ENCODE peak calls at places on chromosomes 1 and 21, in ten cellular contexts. One of them, this sample, is unnamed. For H3K4me1, the result is how much of the 10 kb centered on the place peaks cover.

GRCh38 chr1:32741067-32741416 is 38.5 kb upstream of the SYNC start:
- ATAC-seq in upper lobe of left lung: peak
- ATAC-seq in right lobe of liver: no peak
- ATAC-seq in HepG2: no peak
- ATAC-seq in heart left ventricle: no peak
- ATAC-seq in HCT116: peak
- ATAC-seq in body of pancreas: no peak
- ATAC-seq in GM12878: no peak
- ATAC-seq in K562: peak
- ATAC-seq in A549: peak
- ATAC-seq in this sample: no peak

GRCh38 chr21:22609802-22610201 is 1611.6 kb downstream of the NCAM2 start:
- ATAC-seq in upper lobe of left lung: no peak
- ATAC-seq in right lobe of liver: no peak
- ATAC-seq in HepG2: no peak
- ATAC-seq in heart left ventricle: no peak
- ATAC-seq in HCT116: no peak
- ATAC-seq in body of pancreas: no peak
- ATAC-seq in GM12878: no peak
- ATAC-seq in K562: no peak
- ATAC-seq in A549: no peak
- ATAC-seq in this sample: no peak

GRCh38 chr1:19974822-19975416 is 4.5 kb downstream of the PLA2G2A start:
- ATAC-seq in upper lobe of left lung: peak
- ATAC-seq in right lobe of liver: peak
- ATAC-seq in HepG2: peak
- ATAC-seq in heart left ventricle: peak
- ATAC-seq in HCT116: peak
- ATAC-seq in body of pancreas: peak
- ATAC-seq in GM12878: no peak
- ATAC-seq in K562: peak
- ATAC-seq in A549: peak
- ATAC-seq in this sample: peak

GRCh38 chr1:25467193-25467592 is 36.5 kb downstream of the MACO1 start:
- ATAC-seq in upper lobe of left lung: no peak
- ATAC-seq in right lobe of liver: no peak
- ATAC-seq in HepG2: no peak
- ATAC-seq in heart left ventricle: no peak
- ATAC-seq in HCT116: no peak
- ATAC-seq in body of pancreas: no peak
- ATAC-seq in GM12878: peak
- ATAC-seq in K562: no peak
- ATAC-seq in A549: no peak
- ATAC-seq in this sample: no peak

GRCh38 chr21:31196724-31197123 is 147.3 kb downstream of the TIAM1 start:
- ATAC-seq in upper lobe of left lung: no peak
- ATAC-seq in right lobe of liver: no peak
- ATAC-seq in HepG2: no peak
- ATAC-seq in heart left ventricle: no peak
- ATAC-seq in HCT116: no peak
- ATAC-seq in body of pancreas: no peak
- ATAC-seq in GM12878: no peak
- ATAC-seq in K562: no peak
- ATAC-seq in A549: no peak
- ATAC-seq in this sample: no peak

GRCh38 chr1:183125279-183125999 is 60.6 kb upstream of the LAMC2 start:
- ATAC-seq in upper lobe of left lung: no peak
- ATAC-seq in right lobe of liver: no peak
- ATAC-seq in HepG2: no peak
- ATAC-seq in heart left ventricle: no peak
- ATAC-seq in HCT116: no peak
- ATAC-seq in body of pancreas: no peak
- ATAC-seq in GM12878: no peak
- ATAC-seq in K562: no peak
- ATAC-seq in A549: no peak
- ATAC-seq in this sample: no peak

GRCh38 chr1:193486671-193487229 is 300.3 kb upstream of the B3GALT2 start:
- ATAC-seq in upper lobe of left lung: no peak
- ATAC-seq in right lobe of liver: peak
- ATAC-seq in HepG2: no peak
- ATAC-seq in heart left ventricle: no peak
- ATAC-seq in HCT116: no peak
- ATAC-seq in body of pancreas: peak
- ATAC-seq in GM12878: no peak
- ATAC-seq in K562: no peak
- ATAC-seq in A549: peak
- ATAC-seq in this sample: no peak

GRCh38 chr1:103514920-103515503 is 10.5 kb upstream of the RNPC3 start:
- ATAC-seq in upper lobe of left lung: peak
- ATAC-seq in right lobe of liver: peak
- ATAC-seq in HepG2: peak
- ATAC-seq in heart left ventricle: no peak
- ATAC-seq in HCT116: no peak
- ATAC-seq in body of pancreas: peak
- ATAC-seq in GM12878: peak
- ATAC-seq in K562: peak
- ATAC-seq in A549: peak
- ATAC-seq in this sample: peak

GRCh38 chr1:28955930-28956552 is 41.7 kb downstream of the EPB41 start:
- ATAC-seq in upper lobe of left lung: no peak
- ATAC-seq in right lobe of liver: no peak
- ATAC-seq in HepG2: no peak
- ATAC-seq in heart left ventricle: no peak
- ATAC-seq in HCT116: no peak
- ATAC-seq in body of pancreas: no peak
- ATAC-seq in GM12878: no peak
- ATAC-seq in K562: no peak
- ATAC-seq in A549: no peak
- ATAC-seq in this sample: no peak

GRCh38 chr1:3863231-3863935 is 6.1 kb downstream of the DFFB start:
- ATAC-seq in upper lobe of left lung: no peak
- ATAC-seq in right lobe of liver: no peak
- ATAC-seq in HepG2: no peak
- ATAC-seq in heart left ventricle: no peak
- ATAC-seq in HCT116: no peak
- ATAC-seq in body of pancreas: no peak
- ATAC-seq in GM12878: no peak
- ATAC-seq in K562: no peak
- ATAC-seq in A549: no peak
- ATAC-seq in this sample: no peak

GRCh38 chr1:107782192-107782845 is 182.7 kb downstream of the VAV3 start:
- ATAC-seq in upper lobe of left lung: peak
- ATAC-seq in right lobe of liver: peak
- ATAC-seq in HepG2: peak
- ATAC-seq in heart left ventricle: no peak
- ATAC-seq in HCT116: peak
- ATAC-seq in body of pancreas: peak
- ATAC-seq in GM12878: peak
- ATAC-seq in K562: peak
- ATAC-seq in A549: peak
- ATAC-seq in this sample: no peak

GRCh38 chr1:236699366-236699765 is 13.1 kb downstream of the ACTN2 start:
- ATAC-seq in upper lobe of left lung: no peak
- ATAC-seq in right lobe of liver: no peak
- ATAC-seq in HepG2: no peak
- ATAC-seq in heart left ventricle: peak
- ATAC-seq in HCT116: no peak
- ATAC-seq in body of pancreas: no peak
- ATAC-seq in GM12878: no peak
- ATAC-seq in K562: no peak
- ATAC-seq in A549: no peak
- ATAC-seq in this sample: no peak

GRCh38 chr1:189269011-189269410 is 1208.7 kb downstream of the BRINP3 start:
- ATAC-seq in upper lobe of left lung: no peak
- ATAC-seq in right lobe of liver: no peak
- ATAC-seq in HepG2: no peak
- ATAC-seq in heart left ventricle: no peak
- ATAC-seq in HCT116: no peak
- ATAC-seq in body of pancreas: no peak
- ATAC-seq in GM12878: no peak
- ATAC-seq in K562: no peak
- ATAC-seq in A549: no peak
- ATAC-seq in this sample: no peak

GRCh38 chr1:108609483-108610066 is 49.7 kb downstream of the EEIG2 start:
- ATAC-seq in upper lobe of left lung: peak
- ATAC-seq in right lobe of liver: no peak
- ATAC-seq in HepG2: no peak
- ATAC-seq in heart left ventricle: peak
- ATAC-seq in HCT116: no peak
- ATAC-seq in body of pancreas: peak
- ATAC-seq in GM12878: no peak
- ATAC-seq in K562: peak
- ATAC-seq in A549: no peak
- ATAC-seq in this sample: no peak

GRCh38 chr21:16407403-16408279 is 677.9 kb downstream of the USP25 start:
- ATAC-seq in upper lobe of left lung: no peak
- ATAC-seq in right lobe of liver: peak
- ATAC-seq in HepG2: no peak
- ATAC-seq in heart left ventricle: peak
- ATAC-seq in HCT116: no peak
- ATAC-seq in body of pancreas: no peak
- ATAC-seq in GM12878: no peak
- ATAC-seq in K562: no peak
- ATAC-seq in A549: no peak
- ATAC-seq in this sample: no peak

DNA sequence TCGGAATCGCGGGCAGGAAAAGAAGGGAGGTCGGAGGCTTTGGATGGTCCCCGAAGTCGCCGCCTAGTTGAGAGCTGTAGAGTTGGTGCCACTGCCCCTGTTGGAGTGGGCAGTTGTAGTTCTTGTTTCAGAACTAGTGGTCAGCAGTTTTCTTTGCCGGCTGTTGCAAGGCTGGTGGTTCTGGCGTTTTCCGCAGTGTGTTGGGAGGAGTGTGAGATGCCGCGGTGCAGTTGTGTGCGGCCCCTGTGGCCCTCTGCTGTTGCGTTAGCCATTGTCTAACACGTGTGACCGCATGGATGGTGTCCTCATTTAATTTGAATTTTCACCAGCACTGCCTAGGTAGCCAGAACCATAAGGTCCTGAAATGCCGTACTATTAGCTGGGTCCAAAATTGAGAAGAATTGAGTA is 1.4 kb downstream of the ARF1 start:
- ATAC-seq in upper lobe of left lung: peak
- ATAC-seq in right lobe of liver: peak
- ATAC-seq in HepG2: no peak
- ATAC-seq in heart left ventricle: no peak
- ATAC-seq in HCT116: no peak
- ATAC-seq in body of pancreas: no peak
- ATAC-seq in GM12878: peak
- ATAC-seq in K562: peak
- ATAC-seq in A549: peak
- ATAC-seq in this sample: no peak
- H3K4me1 ChIP-seq in upper lobe of left lung: half or more
- H3K4me1 ChIP-seq in right lobe of liver: half or more
- H3K4me1 ChIP-seq in HepG2: half or more
- H3K4me1 ChIP-seq in heart left ventricle: half or more
- H3K4me1 ChIP-seq in HCT116: under half
- H3K4me1 ChIP-seq in body of pancreas: half or more
- H3K4me1 ChIP-seq in GM12878: under half
- H3K4me1 ChIP-seq in K562: under half
- H3K4me1 ChIP-seq in A549: half or more
- H3K4me1 ChIP-seq in this sample: under half

GRCh38 chr1:1399187-1399869 is at the start of gene CCNL2:
- ATAC-seq in upper lobe of left lung: peak
- ATAC-seq in right lobe of liver: peak
- ATAC-seq in HepG2: peak
- ATAC-seq in heart left ventricle: peak
- ATAC-seq in HCT116: peak
- ATAC-seq in body of pancreas: peak
- ATAC-seq in GM12878: peak
- ATAC-seq in K562: peak
- ATAC-seq in A549: peak
- ATAC-seq in this sample: peak
- TF ChIP-seq POLR2A in upper lobe of left lung: no peak
- TF ChIP-seq POLR2A in right lobe of liver: peak
- TF ChIP-seq POLR2A in HepG2: no peak
- TF ChIP-seq POLR2A in heart left ventricle: no peak
- TF ChIP-seq POLR2A in HCT116: peak
- TF ChIP-seq POLR2A in body of pancreas: peak
- TF ChIP-seq POLR2A in GM12878: peak
- TF ChIP-seq POLR2A in K562: peak
- TF ChIP-seq POLR2A in A549: peak
- TF ChIP-seq POLR2A in this sample: peak

GRCh38 chr1:105652109-105652508 is 1404.4 kb upstream of the PRMT6 start:
- ATAC-seq in upper lobe of left lung: no peak
- ATAC-seq in right lobe of liver: no peak
- ATAC-seq in HepG2: no peak
- ATAC-seq in heart left ventricle: no peak
- ATAC-seq in HCT116: no peak
- ATAC-seq in body of pancreas: no peak
- ATAC-seq in GM12878: no peak
- ATAC-seq in K562: no peak
- ATAC-seq in A549: no peak
- ATAC-seq in this sample: no peak
- H3K4me1 ChIP-seq in upper lobe of left lung: under half
- H3K4me1 ChIP-seq in right lobe of liver: under half
- H3K4me1 ChIP-seq in HepG2: under half
- H3K4me1 ChIP-seq in heart left ventricle: under half
- H3K4me1 ChIP-seq in HCT116: under half
- H3K4me1 ChIP-seq in body of pancreas: under half
- H3K4me1 ChIP-seq in GM12878: under half
- H3K4me1 ChIP-seq in K562: under half
- H3K4me1 ChIP-seq in A549: under half
- H3K4me1 ChIP-seq in this sample: under half

GRCh38 chr21:35046880-35047229 is 2.2 kb downstream of the RUNX1 start:
- ATAC-seq in upper lobe of left lung: peak
- ATAC-seq in right lobe of liver: no peak
- ATAC-seq in HepG2: peak
- ATAC-seq in heart left ventricle: peak
- ATAC-seq in HCT116: no peak
- ATAC-seq in body of pancreas: no peak
- ATAC-seq in GM12878: no peak
- ATAC-seq in K562: no peak
- ATAC-seq in A549: peak
- ATAC-seq in this sample: peak

GRCh38 chr21:35046223-35046690 is 2.8 kb downstream of the RUNX1 start:
- ATAC-seq in upper lobe of left lung: no peak
- ATAC-seq in right lobe of liver: no peak
- ATAC-seq in HepG2: no peak
- ATAC-seq in heart left ventricle: no peak
- ATAC-seq in HCT116: no peak
- ATAC-seq in body of pancreas: no peak
- ATAC-seq in GM12878: no peak
- ATAC-seq in K562: no peak
- ATAC-seq in A549: no peak
- ATAC-seq in this sample: no peak

GRCh38 chr21:35048706-35049617 is at the start of gene RUNX1:
- ATAC-seq in upper lobe of left lung: peak
- ATAC-seq in right lobe of liver: peak
- ATAC-seq in HepG2: no peak
- ATAC-seq in heart left ventricle: peak
- ATAC-seq in HCT116: no peak
- ATAC-seq in body of pancreas: no peak
- ATAC-seq in GM12878: peak
- ATAC-seq in K562: peak
- ATAC-seq in A549: no peak
- ATAC-seq in this sample: peak

GRCh38 chr21:35050348-35051286 is 1.5 kb upstream of the RUNX1 start:
- ATAC-seq in upper lobe of left lung: no peak
- ATAC-seq in right lobe of liver: no peak
- ATAC-seq in HepG2: peak
- ATAC-seq in heart left ventricle: no peak
- ATAC-seq in HCT116: peak
- ATAC-seq in body of pancreas: no peak
- ATAC-seq in GM12878: peak
- ATAC-seq in K562: peak
- ATAC-seq in A549: no peak
- ATAC-seq in this sample: no peak

GRCh38 chr21:35048183-35048601 is 910 bp downstream of the RUNX1 start:
- ATAC-seq in upper lobe of left lung: peak
- ATAC-seq in right lobe of liver: no peak
- ATAC-seq in HepG2: no peak
- ATAC-seq in heart left ventricle: no peak
- ATAC-seq in HCT116: peak
- ATAC-seq in body of pancreas: no peak
- ATAC-seq in GM12878: no peak
- ATAC-seq in K562: peak
- ATAC-seq in A549: peak
- ATAC-seq in this sample: no peak
- TF ChIP-seq POLR2A in upper lobe of left lung: no peak
- TF ChIP-seq POLR2A in right lobe of liver: no peak
- TF ChIP-seq POLR2A in HepG2: no peak
- TF ChIP-seq POLR2A in heart left ventricle: no peak
- TF ChIP-seq POLR2A in HCT116: no peak
- TF ChIP-seq POLR2A in body of pancreas: no peak
- TF ChIP-seq POLR2A in GM12878: peak
- TF ChIP-seq POLR2A in K562: no peak
- TF ChIP-seq POLR2A in A549: no peak
- TF ChIP-seq POLR2A in this sample: no peak

This sample was measured in gastroesophageal sphincter.